ENCODE peak calls at places on chromosomes 3 and 15, in five cellular contexts. G is lower leg skin, P is T-helper 2 cell, T is NB4, E is AG20443. K is an unnamed sample.
A peak's percentile ranks its signal among the peaks of the same experiment; 100 is the strongest.

GRCh38 chr3:131216801-131217200 is 164.8 kb upstream of the NUDT16 start:
- DNase-seq in G (no peak), P (no peak), T (peak; percentile 79), E (peak; percentile 78), K (no peak)

GRCh38 chr3:119322523-119323400 is 28.6 kb downstream of the ARHGAP31 start:
- DNase-seq in G (peak; percentile 81), P (peak; percentile 95), T (peak; percentile 97), E (peak; percentile 85), K (peak; percentile 61)

GRCh38 chr3:124636863-124637296 is 93.4 kb upstream of the UMPS start:
- DNase-seq in G (no peak), P (no peak), T (no peak), E (no peak), K (no peak)

GRCh38 chr15:80932989-80933388 is 56.6 kb downstream of the MESD start:
- DNase-seq in G (no peak), P (no peak), T (no peak), E (peak; percentile 35), K (no peak)

GRCh38 chr3:50352762-50353161 is 2.1 kb downstream of the CYB561D2 start:
- DNase-seq in G (no peak), P (no peak), T (peak; percentile 57), E (no peak), K (no peak)

GRCh38 chr15:76056931-76057330 is 2.9 kb upstream of the TMEM266 start:
- DNase-seq in G (no peak), P (no peak), T (peak; percentile 67), E (no peak), K (no peak)

GRCh38 chr3:143676742-143677141 is 171.5 kb downstream of the SLC9A9 start:
- DNase-seq in G (no peak), P (no peak), T (no peak), E (no peak), K (no peak)

GRCh38 chr15:51887887-51888592 is 58.6 kb downstream of the TMOD3 start:
- DNase-seq in G (no peak), P (no peak), T (no peak), E (no peak), K (no peak)

GRCh38 chr3:61903931-61904657 is 342.7 kb downstream of the PTPRG start:
- DNase-seq in G (peak; percentile 40), P (no peak), T (peak; percentile 1), E (peak; percentile 26), K (no peak)

GRCh38 chr15:98745179-98745578 is 96.8 kb downstream of the IGF1R start:
- DNase-seq in G (no peak), P (no peak), T (no peak), E (no peak), K (no peak)

GRCh38 chr15:39199076-39199475 is 381.8 kb upstream of the THBS1 start:
- DNase-seq in G (no peak), P (no peak), T (no peak), E (no peak), K (no peak)